ENCODE peak calls at places on chromosomes 5 and 9, in five cellular contexts. M, W, Q, I and A are unnamed samples.

GRCh38 chr5:97208184-97208713 is 25.2 kb upstream of the RIOK2 start:
- DNase-seq in W (no peak), I (no peak), Q (no peak), M (no peak), A (no peak)

GRCh38 chr9:69081261-69081660 is 45.7 kb downstream of the FXN start:
- DNase-seq in M (no peak), I (no peak), W (no peak), Q (no peak), A (no peak)

GRCh38 chr5:134046330-134046729 is 41.6 kb upstream of the VDAC1 start:
- DNase-seq in Q (no peak), W (no peak), M (no peak), I (no peak), A (no peak)

GRCh38 chr5:158166424-158166823 is 307.5 kb upstream of the CLINT1 start:
- DNase-seq in W (peak; percentile 28), M (no peak), Q (no peak), I (no peak), A (no peak)

GRCh38 chr9:129270903-129271431 is 92.9 kb upstream of the IER5L start:
- DNase-seq in W (no peak), Q (no peak), M (no peak), I (no peak), A (no peak)

GRCh38 chr5:41754857-41755256 is 115.4 kb downstream of the OXCT1 start:
- DNase-seq in W (no peak), I (no peak), Q (no peak), M (no peak), A (no peak)

GRCh38 chr5:88659529-88660325 is 223.3 kb downstream of the MEF2C start:
- DNase-seq in I (no peak), Q (no peak), W (peak; percentile 93), M (no peak), A (peak; percentile 59)

GRCh38 chr9:108080285-108080684 is 590.7 kb upstream of the KLF4 start:
- DNase-seq in I (peak; percentile 18), Q (no peak), W (no peak), M (no peak), A (no peak)

GRCh38 chr9:38079410-38080105 is 10.5 kb upstream of the SHB start:
- DNase-seq in M (peak; percentile 72), I (no peak), Q (no peak), W (no peak), A (peak; percentile 77)

GRCh38 chr5:60339691-60340191 is 360.2 kb downstream of the DEPDC1B start:
- DNase-seq in W (no peak), M (peak; percentile 64), Q (no peak), I (no peak), A (no peak)

GRCh38 chr9:117715411-117715989 is 11.3 kb downstream of the TLR4 start:
- DNase-seq in M (no peak), W (no peak), Q (no peak), I (no peak), A (no peak)

GRCh38 chr5:28468121-28468520 is 1429.7 kb upstream of the CDH9 start:
- DNase-seq in I (no peak), M (no peak), W (no peak), Q (no peak), A (no peak)

DNA sequence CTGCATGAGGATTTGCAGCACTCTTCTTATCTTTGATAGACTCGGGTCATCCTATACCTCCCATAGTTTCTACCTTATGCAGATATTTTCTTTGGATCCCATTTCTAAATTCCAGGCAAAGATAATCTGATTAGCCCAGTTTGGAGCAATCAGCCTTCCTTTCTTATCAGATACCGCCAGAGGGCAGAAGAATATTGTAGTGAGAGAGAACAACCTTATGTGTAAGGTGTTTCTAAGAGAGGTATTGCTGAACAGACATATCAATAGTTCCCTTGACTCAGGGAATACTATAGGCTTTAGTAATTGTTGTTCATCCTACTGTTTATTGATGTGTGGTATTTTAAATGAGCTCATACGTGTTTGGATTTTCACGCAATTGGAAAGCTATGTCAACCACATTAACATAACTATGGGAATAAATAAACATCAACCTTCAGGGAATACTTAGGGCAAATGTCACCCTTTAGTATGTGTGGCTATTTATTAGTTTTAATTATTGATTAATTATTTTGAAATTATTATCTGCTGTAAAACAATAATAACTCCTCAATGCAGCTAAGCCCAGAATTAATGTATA is 1435.2 kb upstream of the CDH9 start:
- DNase-seq in I (no peak), W (peak; percentile 64), Q (no peak), M (no peak), A (no peak)
- H3K4me3 ChIP-seq in I (no peak overlapping the region), W (no peak overlapping the region), Q (no peak overlapping the region), M (no peak overlapping the region), A (no peak overlapping the region)

DNA sequence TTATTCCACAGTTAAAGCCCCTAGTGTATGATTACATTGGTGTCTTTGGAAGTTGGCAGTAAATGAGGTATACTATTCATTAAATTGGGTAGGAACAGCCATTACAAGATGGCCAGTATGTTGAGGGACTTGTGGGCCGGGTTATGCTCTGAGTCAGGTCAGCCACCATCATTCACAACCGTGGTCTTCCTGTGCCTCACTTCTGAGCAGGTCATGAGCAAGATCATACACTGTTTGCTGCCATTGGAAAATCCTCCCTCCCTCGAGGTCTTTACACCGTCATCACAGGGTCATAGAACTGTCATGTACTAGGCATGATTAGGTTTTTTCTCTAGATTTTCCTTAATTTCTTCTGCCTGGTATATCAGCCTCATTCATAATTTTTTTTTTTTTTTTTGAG is 59.6 kb downstream of the CYSTM1 start:
- DNase-seq in I (no peak), M (no peak), Q (no peak), W (no peak), A (no peak)
- H3K4me3 ChIP-seq in I (no peak overlapping the region), M (no peak overlapping the region), Q (no peak overlapping the region), W (no peak overlapping the region), A (no peak overlapping the region)

GRCh38 chr9:126806336-126806735 is 1.5 kb downstream of the ZBTB43 start:
- DNase-seq in I (no peak), W (no peak), M (no peak), Q (no peak), A (no peak)
- H3K4me3 ChIP-seq in I (peak overlapping the region; percentile 94), W (peak overlapping the region; percentile 71), M (peak overlapping the region; percentile 94), Q (peak overlapping the region; percentile 83), A (peak overlapping the region; percentile 95)

DNA sequence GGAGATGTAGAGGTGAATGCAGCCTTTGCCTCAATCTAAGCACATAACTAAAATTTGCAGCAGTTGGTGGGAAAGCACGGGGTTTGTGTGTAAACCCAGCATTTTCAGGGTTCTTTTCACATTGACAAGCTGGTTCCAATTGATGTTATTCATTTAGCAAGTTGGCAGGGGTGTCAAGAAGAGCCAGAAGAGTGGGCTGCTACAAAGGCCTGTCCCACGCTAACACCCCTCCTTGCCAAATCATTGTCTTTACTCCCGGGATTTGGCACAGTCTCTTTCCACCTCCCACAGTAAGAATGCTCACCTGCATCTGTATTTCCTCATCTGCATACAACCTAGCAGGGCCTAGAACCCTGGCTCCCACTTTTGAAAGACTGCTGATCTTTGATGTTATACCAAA is 11.8 kb downstream of the RGMB start:
- DNase-seq in I (no peak), M (no peak), W (no peak), Q (no peak), A (no peak)
- H3K4me3 ChIP-seq in I (no peak overlapping the region), M (no peak overlapping the region), W (no peak overlapping the region), Q (no peak overlapping the region), A (no peak overlapping the region)

DNA sequence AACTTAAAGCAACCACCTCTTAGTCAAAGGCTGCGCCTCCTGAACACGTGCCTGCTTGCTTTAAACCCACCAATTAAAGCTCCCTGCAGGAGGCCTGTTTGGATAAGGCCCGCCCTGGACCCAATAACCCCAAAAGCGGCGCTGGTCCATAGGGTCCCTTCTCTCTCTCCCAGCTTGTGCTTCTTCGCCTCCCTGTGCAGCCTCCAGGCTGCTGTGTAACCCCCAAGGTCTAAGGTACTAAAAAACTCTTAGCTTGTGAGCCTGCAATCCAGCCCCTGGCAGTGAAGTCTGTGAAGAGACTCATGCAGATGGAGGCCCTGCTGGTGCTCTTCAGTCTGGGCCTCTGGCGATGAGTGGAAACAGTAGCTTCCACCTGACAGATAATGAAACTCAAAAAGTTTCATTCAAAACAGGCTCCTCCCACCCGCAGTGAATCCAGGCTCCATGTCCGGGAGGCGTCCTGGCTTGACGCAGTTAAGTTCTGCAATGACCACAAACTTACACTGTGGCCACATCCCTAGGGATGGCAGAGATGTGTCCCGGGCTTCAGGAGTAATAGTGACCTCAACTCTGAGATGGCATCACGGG is 97.3 kb downstream of the PRRT1B start:
- DNase-seq in M (no peak), Q (no peak), I (no peak), W (peak; percentile 26), A (no peak)
- H3K4me3 ChIP-seq in M (no peak overlapping the region), Q (no peak overlapping the region), I (no peak overlapping the region), W (no peak overlapping the region), A (no peak overlapping the region)

GRCh38 chr5:139272471-139273321 is 20.8 kb upstream of the MATR3 start:
- DNase-seq in M (no peak), W (no peak), I (no peak), Q (peak; percentile 25), A (no peak)

GRCh38 chr5:139273322-139273571 is 20.3 kb upstream of the MATR3 start:
- DNase-seq in W (peak; percentile 70), M (no peak), I (no peak), Q (no peak), A (no peak)

GRCh38 chr5:139268364-139269202 is 25.0 kb upstream of the MATR3 start:
- DNase-seq in I (no peak), W (peak; percentile 27), Q (no peak), M (no peak), A (no peak)

GRCh38 chr5:139273572-139274264 is 19.8 kb upstream of the MATR3 start:
- DNase-seq in I (peak; percentile 90), W (peak; percentile 95), M (peak; percentile 81), Q (peak; percentile 86), A (peak; percentile 98)

DNA sequence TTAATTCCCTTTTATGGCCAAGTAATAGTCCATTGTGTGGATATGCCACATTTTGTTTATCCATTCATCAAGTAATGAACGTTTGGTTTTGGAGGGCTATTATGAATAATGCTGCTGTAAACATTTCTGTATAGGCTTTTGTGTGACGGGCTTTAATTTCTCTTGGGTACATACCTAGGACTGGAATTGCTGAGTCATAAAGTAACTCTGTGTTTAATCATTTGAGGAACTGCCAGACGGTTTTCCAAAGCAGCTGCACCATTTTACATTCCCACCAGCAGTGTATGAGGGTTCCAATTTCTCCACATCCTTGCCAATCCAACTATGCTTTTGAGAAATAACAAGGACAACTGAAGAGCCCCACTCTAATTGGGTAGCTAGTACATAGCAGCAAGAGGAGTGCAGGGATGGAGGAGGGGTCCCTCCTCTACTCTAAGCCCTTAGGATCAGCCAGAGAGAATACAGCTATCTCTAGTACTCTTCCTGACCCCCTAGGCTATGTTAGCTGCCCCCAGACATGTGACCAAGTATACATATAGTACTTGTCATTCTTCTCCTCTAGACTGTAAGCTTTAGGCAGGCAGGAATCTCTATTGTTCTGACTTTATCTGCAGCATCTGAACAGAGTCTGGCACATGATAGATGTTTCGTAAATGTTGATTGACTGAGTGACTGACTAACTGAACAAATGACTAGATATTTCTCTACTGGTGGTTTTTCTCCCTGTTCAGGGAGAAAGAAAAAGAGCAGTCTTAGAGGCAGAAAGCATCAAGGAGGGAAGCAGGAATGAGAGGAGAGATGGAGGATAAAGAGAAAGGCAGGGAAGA is 22.1 kb upstream of the MATR3 start:
- DNase-seq in I (no peak), M (no peak), W (no peak), Q (no peak), A (no peak)
- H3K4me3 ChIP-seq in I (no peak overlapping the region), M (no peak overlapping the region), W (no peak overlapping the region), Q (no peak overlapping the region), A (no peak overlapping the region)

GRCh38 chr5:151078490-151079262 is 2.2 kb downstream of the TNIP1 start:
- DNase-seq in W (no peak), M (no peak), Q (peak; percentile 64), I (no peak), A (no peak)
- H3K4me3 ChIP-seq in W (no peak overlapping the region), M (no peak overlapping the region), Q (peak overlapping the region; percentile 25), I (no peak overlapping the region), A (no peak overlapping the region)